ENCODE peak calls at places on chromosomes 6 and 20, in six cellular contexts. F, O, C, R, E and K are unnamed samples.

GRCh38 chr6:160974304-160974771 is 17.2 kb upstream of the MAP3K4 start:
- DNase-seq in F (no peak), O (peak), C (no peak), R (peak), E (peak), K (peak)

GRCh38 chr20:2145376-2145775 is 43.7 kb downstream of the STK35 start:
- DNase-seq in F (no peak), O (no peak), C (no peak), R (no peak), E (no peak), K (no peak)

GRCh38 chr6:127302728-127303675 is 36.3 kb downstream of the RNF146 start:
- DNase-seq in F (no peak), O (peak), C (no peak), R (no peak), E (no peak), K (peak)

GRCh38 chr20:36591281-36591680 is 14.3 kb upstream of the RAB5IF start:
- DNase-seq in F (no peak), O (no peak), C (no peak), R (no peak), E (no peak), K (no peak)

GRCh38 chr6:119207973-119208725 is 129.7 kb upstream of the FAM184A start:
- DNase-seq in F (no peak), O (no peak), C (no peak), R (no peak), E (no peak), K (no peak)

GRCh38 chr20:45765980-45766379 is 25.7 kb downstream of the WFDC3 start:
- DNase-seq in F (no peak), O (no peak), C (no peak), R (no peak), E (no peak), K (no peak)

GRCh38 chr20:44011251-44011940 is 96.7 kb downstream of the TOX2 start:
- DNase-seq in F (no peak), O (no peak), C (no peak), R (no peak), E (no peak), K (no peak)

GRCh38 chr6:31094389-31094881 is 17.9 kb downstream of the C6orf15 start:
- DNase-seq in F (no peak), O (no peak), C (no peak), R (no peak), E (no peak), K (no peak)

DNA sequence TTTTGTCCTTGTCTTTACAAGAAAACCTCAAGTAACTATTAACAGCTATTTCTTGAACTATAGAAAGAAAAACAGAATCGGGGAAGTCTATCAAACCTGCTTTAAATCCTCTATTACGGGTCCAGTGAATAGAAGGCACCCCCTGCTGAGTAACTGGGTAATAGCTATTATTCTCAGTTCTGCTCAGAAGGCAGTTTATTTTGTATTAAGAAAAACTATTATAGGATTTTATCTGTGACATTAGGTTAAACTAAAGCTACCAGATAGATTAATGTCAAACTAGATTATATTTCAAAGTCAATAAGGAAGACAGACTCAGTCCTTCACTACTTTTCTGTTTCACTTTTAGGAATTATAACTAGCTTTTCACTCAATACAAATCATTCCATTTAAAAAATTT is 93.7 kb downstream of the DST start:
- DNase-seq in F (no peak), O (no peak), C (no peak), R (no peak), E (no peak), K (no peak)
- TF ChIP-seq CTCF in F (no peak), O (peak), C (no peak), R (peak), E (peak), K (no peak)

GRCh38 chr20:62402456-62402855 is 4.6 kb downstream of the CABLES2 start:
- DNase-seq in F (no peak), O (no peak), C (no peak), R (no peak), E (no peak), K (no peak)

GRCh38 chr20:62403331-62403730 is 3.8 kb downstream of the CABLES2 start:
- DNase-seq in F (no peak), O (no peak), C (no peak), R (no peak), E (no peak), K (no peak)

GRCh38 chr20:62400541-62400940 is 6.5 kb downstream of the CABLES2 start:
- DNase-seq in F (no peak), O (no peak), C (no peak), R (no peak), E (no peak), K (no peak)

GRCh38 chr20:62400021-62400420 is 7.1 kb downstream of the CABLES2 start:
- DNase-seq in F (no peak), O (no peak), C (no peak), R (no peak), E (no peak), K (no peak)

GRCh38 chr20:62401331-62401779 is 5.7 kb downstream of the CABLES2 start:
- DNase-seq in F (no peak), O (no peak), C (no peak), R (no peak), E (no peak), K (no peak)
- TF ChIP-seq CTCF in F (no peak), O (peak), C (peak), R (peak), E (no peak), K (no peak)

GRCh38 chr20:4227085-4227821 is 211.9 kb upstream of the RNF24 start:
- DNase-seq in F (no peak), O (no peak), C (no peak), R (no peak), E (no peak), K (no peak)
- TF ChIP-seq CTCF in F (no peak), O (peak), C (peak), R (peak), E (no peak), K (no peak)

GRCh38 chr6:72643214-72643613 is 21.4 kb downstream of the KCNQ5 start:
- DNase-seq in F (no peak), O (no peak), C (no peak), R (no peak), E (no peak), K (no peak)
- TF ChIP-seq CTCF in F (no peak), O (no peak), C (no peak), R (no peak), E (no peak), K (no peak)